ENCODE peak calls at places on chromosomes 6 and 20, in four cellular contexts. Q is fibroblast of the aortic adventitia, X is COR-L47, B is MCF 10A. N is an unnamed sample.

GRCh38 chr20:58618694-58619540 is 32.2 kb upstream of the STX16 start:
- DNase-seq in X (peak; percentile 12), B (no peak), Q (peak; percentile 86), N (no peak)

GRCh38 chr6:52162940-52163908 is 23.0 kb upstream of the IL17A start:
- DNase-seq in X (peak; percentile 21), B (peak; percentile 59), Q (peak; percentile 43), N (no peak)

GRCh38 chr20:62226707-62227590 is 6.9 kb upstream of the HRH3 start:
- DNase-seq in Q (no peak), X (no peak), B (no peak), N (no peak)

GRCh38 chr20:61997372-61997771 is 68.3 kb downstream of the TAF4 start:
- DNase-seq in X (no peak), B (no peak), Q (no peak), N (no peak)

GRCh38 chr20:14717124-14718004 is 380.0 kb upstream of the FLRT3 start:
- DNase-seq in X (no peak), Q (no peak), B (no peak), N (no peak)

GRCh38 chr6:132797975-132798819 is at the start of gene SLC18B1:
- DNase-seq in Q (peak; percentile 30), B (peak; percentile 71), X (peak; percentile 32), N (peak; percentile 27)

GRCh38 chr20:23048283-23049200 is 930 bp downstream of the THBD start:
- DNase-seq in X (peak; percentile 74), B (no peak), Q (peak; percentile 51), N (no peak)

GRCh38 chr6:38477680-38478260 is 162.0 kb downstream of the BTBD9 start:
- DNase-seq in Q (no peak), B (no peak), X (no peak), N (no peak)

GRCh38 chr6:149190228-149190831 is 127.2 kb upstream of the TAB2 start:
- DNase-seq in B (peak; percentile 70), X (no peak), Q (peak; percentile 9), N (no peak)

GRCh38 chr20:32495949-32496348 is 89.2 kb downstream of the NOL4L start:
- DNase-seq in B (no peak), Q (no peak), X (no peak), N (no peak)

GRCh38 chr6:14100098-14100497 is 17.5 kb upstream of the CD83 start:
- DNase-seq in X (no peak), B (no peak), Q (no peak), N (no peak)

GRCh38 chr6:134317471-134318131 is at the start of gene SGK1:
- DNase-seq in Q (peak; percentile 62), X (no peak), B (peak; percentile 36), N (no peak)

GRCh38 chr20:7866279-7866678 is 74.0 kb downstream of the HAO1 start:
- DNase-seq in X (no peak), Q (no peak), B (no peak), N (no peak)

GRCh38 chr20:43736588-43737091 is 9.8 kb upstream of the GTSF1L start:
- DNase-seq in X (no peak), Q (no peak), B (no peak), N (no peak)

GRCh38 chr20:7744411-7744810 is 195.8 kb downstream of the HAO1 start:
- DNase-seq in X (no peak), B (peak; percentile 61), Q (peak; percentile 91), N (no peak)

GRCh38 chr6:83870649-83871048 is 11.2 kb downstream of the CYB5R4 start:
- DNase-seq in X (no peak), B (no peak), Q (no peak), N (no peak)

GRCh38 chr6:31122803-31123706 is 2.8 kb upstream of the CDSN start:
- DNase-seq in B (peak; percentile 90), X (no peak), Q (peak; percentile 88), N (peak; percentile 43)

GRCh38 chr20:32763202-32763999 is 1.2 kb downstream of the DNMT3B start:
- DNase-seq in X (no peak), Q (no peak), B (no peak), N (no peak)

GRCh38 chr6:19860235-19860877 is 23.2 kb downstream of the ID4 start:
- DNase-seq in B (no peak), X (peak; percentile 61), Q (no peak), N (no peak)

GRCh38 chr6:136365781-136366354 is 76.2 kb upstream of the BCLAF1 start:
- DNase-seq in Q (no peak), X (peak; percentile 7), B (no peak), N (no peak)

GRCh38 chr20:34713194-34713943 is 9.2 kb downstream of the TP53INP2 start:
- DNase-seq in Q (peak; percentile 99), X (no peak), B (peak; percentile 92), N (no peak)

GRCh38 chr6:119986934-119987549 is 637.5 kb upstream of the MAN1A1 start:
- DNase-seq in Q (no peak), X (no peak), B (no peak), N (no peak)

GRCh38 chr20:9015984-9016324 is 52.9 kb upstream of the PLCB4 start:
- DNase-seq in B (peak; percentile 49), Q (peak; percentile 44), X (no peak), N (no peak)

GRCh38 chr6:168131464-168132415 is 52.7 kb upstream of the FRMD1 start:
- DNase-seq in X (no peak), B (no peak), Q (no peak), N (no peak)

GRCh38 chr6:169912266-169913095 is 161.1 kb downstream of the ERMARD start:
- DNase-seq in Q (no peak), X (no peak), B (peak; percentile 42), N (no peak)

GRCh38 chr20:1094706-1095220 is 23.6 kb upstream of the PSMF1 start:
- DNase-seq in B (no peak), X (no peak), Q (no peak), N (no peak)

GRCh38 chr20:64164123-64164836 is at the start of gene MYT1:
- DNase-seq in B (no peak), X (peak; percentile 94), Q (no peak), N (no peak)

GRCh38 chr6:130382872-130383490 is 17.2 kb downstream of the TMEM200A start:
- DNase-seq in B (peak; percentile 63), X (no peak), Q (no peak), N (no peak)

GRCh38 chr6:20061952-20062351 is 150.3 kb downstream of the MBOAT1 start:
- DNase-seq in X (no peak), B (no peak), Q (no peak), N (no peak)

GRCh38 chr6:132227937-132228336 is 173.3 kb downstream of the MOXD1 start:
- DNase-seq in B (no peak), Q (peak; percentile 95), X (no peak), N (no peak)

GRCh38 chr6:5726976-5727718 is 279.6 kb downstream of the NRN1 start:
- DNase-seq in B (no peak), X (no peak), Q (no peak), N (no peak)